ENCODE peak calls at places on chromosome 3, in four cellular contexts. One of them, this sample, is unnamed.

GRCh38 chr3:31659246-31659645 is 126.5 kb downstream of the STT3B start:
- DNase-seq in left lung: no peak
- DNase-seq in Peyer's patch: no peak
- DNase-seq in GM10248: no peak
- DNase-seq in this sample: no peak

GRCh38 chr3:30193625-30194044 is 412.8 kb upstream of the TGFBR2 start:
- DNase-seq in left lung: no peak
- DNase-seq in Peyer's patch: no peak
- DNase-seq in GM10248: no peak
- DNase-seq in this sample: no peak

GRCh38 chr3:133540896-133541674 is 32.4 kb upstream of the CDV3 start:
- DNase-seq in left lung: no peak
- DNase-seq in Peyer's patch: peak
- DNase-seq in GM10248: peak
- DNase-seq in this sample: no peak

GRCh38 chr3:152696962-152697361 is 138.0 kb upstream of the P2RY1 start:
- DNase-seq in left lung: no peak
- DNase-seq in Peyer's patch: no peak
- DNase-seq in GM10248: no peak
- DNase-seq in this sample: no peak

GRCh38 chr3:101311676-101312075 is 8.7 kb downstream of the IMPG2 start:
- DNase-seq in left lung: no peak
- DNase-seq in Peyer's patch: no peak
- DNase-seq in GM10248: no peak
- DNase-seq in this sample: no peak

GRCh38 chr3:192336286-192336685 is 391.1 kb downstream of the FGF12 start:
- DNase-seq in left lung: no peak
- DNase-seq in Peyer's patch: no peak
- DNase-seq in GM10248: no peak
- DNase-seq in this sample: no peak

GRCh38 chr3:107993771-107994170 is 97.1 kb downstream of the CD47 start:
- DNase-seq in left lung: no peak
- DNase-seq in Peyer's patch: no peak
- DNase-seq in GM10248: no peak
- DNase-seq in this sample: no peak

GRCh38 chr3:176739169-176739568 is 458.1 kb downstream of the TBL1XR1 start:
- DNase-seq in left lung: no peak
- DNase-seq in Peyer's patch: no peak
- DNase-seq in GM10248: no peak
- DNase-seq in this sample: no peak

GRCh38 chr3:188153498-188153948 is 434 bp upstream of the LPP start:
- DNase-seq in left lung: peak
- DNase-seq in Peyer's patch: peak
- DNase-seq in GM10248: no peak
- DNase-seq in this sample: no peak

GRCh38 chr3:185824467-185825378 is at the start of gene IGF2BP2:
- DNase-seq in left lung: peak
- DNase-seq in Peyer's patch: peak
- DNase-seq in GM10248: peak
- DNase-seq in this sample: peak
- TF ChIP-seq CTCF in left lung: no peak
- TF ChIP-seq CTCF in Peyer's patch: no peak
- TF ChIP-seq CTCF in GM10248: no peak
- TF ChIP-seq CTCF in this sample: no peak

GRCh38 chr3:184540777-184541681 is 20.6 kb upstream of the EPHB3 start:
- DNase-seq in left lung: peak
- DNase-seq in Peyer's patch: peak
- DNase-seq in GM10248: peak
- DNase-seq in this sample: peak
- TF ChIP-seq CTCF in left lung: peak
- TF ChIP-seq CTCF in Peyer's patch: peak
- TF ChIP-seq CTCF in GM10248: peak
- TF ChIP-seq CTCF in this sample: peak

GRCh38 chr3:181105636-181106035 is 116.1 kb upstream of the DNAJC19 start:
- DNase-seq in left lung: no peak
- DNase-seq in Peyer's patch: no peak
- DNase-seq in GM10248: no peak
- DNase-seq in this sample: no peak

DNA sequence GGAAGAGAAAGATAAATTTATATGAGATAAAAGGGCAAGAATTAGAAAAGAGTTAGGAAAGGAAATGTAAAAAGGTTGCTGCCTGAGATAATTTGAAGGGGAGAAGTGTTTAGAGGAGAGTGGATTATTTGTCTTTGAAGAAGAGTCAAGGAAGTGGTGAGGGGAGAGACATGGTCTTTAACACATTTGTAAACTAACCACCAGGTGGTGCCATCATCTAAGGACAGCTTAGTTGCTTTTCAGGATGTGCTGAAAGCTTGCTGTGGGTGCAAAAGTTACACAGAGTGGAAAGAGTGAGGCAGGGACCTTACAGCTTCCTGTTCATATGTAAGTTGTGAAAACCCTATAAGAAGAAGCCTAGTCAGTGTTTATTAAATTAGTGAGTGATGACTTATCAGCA is 114.1 kb upstream of the DNAJC19 start:
- DNase-seq in left lung: no peak
- DNase-seq in Peyer's patch: no peak
- DNase-seq in GM10248: no peak
- DNase-seq in this sample: peak
- TF ChIP-seq CTCF in left lung: no peak
- TF ChIP-seq CTCF in Peyer's patch: no peak
- TF ChIP-seq CTCF in GM10248: peak
- TF ChIP-seq CTCF in this sample: peak

DNA sequence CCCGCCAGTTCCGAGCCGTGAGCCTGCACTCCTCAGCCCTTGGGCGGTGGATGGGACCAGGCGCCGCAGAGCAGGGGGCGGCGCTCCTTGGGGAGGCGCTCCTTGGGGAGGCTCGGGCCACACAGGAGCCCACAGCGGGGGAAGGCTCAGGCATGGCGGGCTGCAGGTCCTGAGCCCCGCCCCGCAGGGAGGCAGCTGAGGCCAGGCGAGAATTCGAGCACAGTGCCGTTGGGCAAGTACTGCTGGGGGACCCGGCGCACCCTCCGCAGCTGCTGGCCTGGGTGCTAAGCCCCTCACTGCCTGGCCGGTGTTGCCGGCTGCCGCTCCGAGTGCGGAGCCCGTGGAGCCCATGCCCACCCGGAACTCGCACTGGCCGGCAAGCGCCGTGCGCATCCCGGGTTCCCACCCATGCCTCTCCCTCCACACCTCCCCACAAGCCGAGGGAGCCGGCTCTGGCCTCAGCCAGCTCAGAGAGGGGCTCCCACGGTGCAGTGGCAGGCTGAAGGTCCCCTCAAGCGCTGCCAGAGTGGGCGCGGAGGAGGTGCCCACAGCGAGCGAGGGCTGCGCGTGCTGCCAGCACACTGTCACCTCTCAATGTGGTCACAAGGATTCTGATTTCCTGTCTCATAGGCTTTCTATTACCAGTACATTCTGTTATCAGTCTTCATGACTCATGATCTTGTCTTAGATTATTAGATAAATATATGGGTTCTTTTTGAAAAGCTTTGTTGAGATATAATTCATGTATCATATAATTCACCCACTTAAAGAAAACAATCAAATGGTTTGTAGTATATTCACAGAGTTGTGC is 44.0 kb upstream of the LRIG1 start:
- DNase-seq in left lung: peak
- DNase-seq in Peyer's patch: no peak
- DNase-seq in GM10248: no peak
- DNase-seq in this sample: no peak
- TF ChIP-seq CTCF in left lung: no peak
- TF ChIP-seq CTCF in Peyer's patch: no peak
- TF ChIP-seq CTCF in GM10248: no peak
- TF ChIP-seq CTCF in this sample: no peak

GRCh38 chr3:174620138-174620537 is 239.0 kb upstream of the NAALADL2 start:
- DNase-seq in left lung: no peak
- DNase-seq in Peyer's patch: no peak
- DNase-seq in GM10248: no peak
- DNase-seq in this sample: no peak
- TF ChIP-seq CTCF in left lung: no peak
- TF ChIP-seq CTCF in Peyer's patch: no peak
- TF ChIP-seq CTCF in GM10248: no peak
- TF ChIP-seq CTCF in this sample: no peak

DNA sequence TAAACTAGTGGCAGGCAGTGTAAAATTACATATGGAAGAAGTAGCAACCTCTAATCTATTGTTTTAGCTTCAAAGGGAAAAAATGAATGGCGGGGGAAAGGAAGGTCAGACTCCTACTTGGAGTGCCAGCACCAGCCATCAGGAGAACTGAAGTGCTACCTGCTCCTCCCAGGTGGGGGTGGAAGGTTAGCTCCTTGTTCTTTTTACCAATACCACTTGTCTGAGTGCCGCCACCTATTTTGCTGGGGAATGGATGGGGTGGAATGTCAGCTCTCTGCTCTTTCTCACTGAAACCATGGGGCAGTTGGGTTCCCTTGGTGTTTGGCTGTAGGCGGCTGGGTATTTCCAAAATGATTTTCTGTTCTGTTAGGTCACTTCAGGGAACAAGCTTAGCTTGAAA is 428.7 kb upstream of the EPHA3 start:
- DNase-seq in left lung: no peak
- DNase-seq in Peyer's patch: no peak
- DNase-seq in GM10248: no peak
- DNase-seq in this sample: no peak
- TF ChIP-seq CTCF in left lung: no peak
- TF ChIP-seq CTCF in Peyer's patch: no peak
- TF ChIP-seq CTCF in GM10248: no peak
- TF ChIP-seq CTCF in this sample: no peak

GRCh38 chr3:172201990-172202318 is 162.6 kb downstream of the FNDC3B start:
- DNase-seq in left lung: no peak
- DNase-seq in Peyer's patch: no peak
- DNase-seq in GM10248: no peak
- DNase-seq in this sample: no peak
- TF ChIP-seq CTCF in left lung: no peak
- TF ChIP-seq CTCF in Peyer's patch: no peak
- TF ChIP-seq CTCF in GM10248: no peak
- TF ChIP-seq CTCF in this sample: no peak

This sample was measured in activated CD8-positive, alpha-beta T cell treated with anti-CD3 and anti-CD28 coated beads for 36 hours.